ENCODE peak calls at places on chromosomes 6 and 20, in four cellular contexts. S, X, L and I are unnamed samples.

GRCh38 chr6:147660334-147661311 is 152.1 kb downstream of the SAMD5 start:
- ATAC-seq in S (no peak), X (no peak), L (no peak), I (peak)

GRCh38 chr20:32179934-32180333 is 27.6 kb downstream of the PLAGL2 start:
- ATAC-seq in S (no peak), X (no peak), L (no peak), I (no peak)

GRCh38 chr6:37324131-37325033 is 29.4 kb upstream of the RNF8 start:
- ATAC-seq in S (no peak), X (no peak), L (no peak), I (no peak)

GRCh38 chr6:41531591-41532582 is 14.3 kb upstream of the FOXP4 start:
- ATAC-seq in L (peak), X (peak), S (peak), I (peak)

GRCh38 chr20:59235226-59235625 is 65.2 kb upstream of the EDN3 start:
- ATAC-seq in L (no peak), X (no peak), S (peak), I (no peak)

GRCh38 chr6:24004062-24004461 is 122.0 kb upstream of the NRSN1 start:
- ATAC-seq in X (peak), L (no peak), S (no peak), I (no peak)

GRCh38 chr6:1544603-1545002 is 65.1 kb upstream of the FOXC1 start:
- ATAC-seq in X (peak), S (no peak), L (no peak), I (no peak)

GRCh38 chr6:37759221-37760154 is 60.0 kb upstream of the ZFAND3 start:
- ATAC-seq in L (no peak), S (no peak), X (no peak), I (no peak)

GRCh38 chr6:33630014-33630413 is 8.9 kb downstream of the ITPR3 start:
- ATAC-seq in X (no peak), S (no peak), L (no peak), I (no peak)

GRCh38 chr20:23161244-23161875 is 75.2 kb upstream of the CD93 start:
- ATAC-seq in L (peak), X (peak), S (no peak), I (no peak)

GRCh38 chr6:1749041-1749440 is 139.3 kb downstream of the FOXC1 start:
- ATAC-seq in S (no peak), L (no peak), X (no peak), I (no peak)

GRCh38 chr6:134830194-134830593 is 119.7 kb downstream of the ALDH8A1 start:
- ATAC-seq in X (no peak), S (no peak), L (no peak), I (no peak)

GRCh38 chr6:167590193-167590592 is 236.5 kb upstream of the AFDN start:
- ATAC-seq in L (no peak), X (peak), S (no peak), I (no peak)

GRCh38 chr20:6430381-6430780 is 307.6 kb upstream of the FERMT1 start:
- ATAC-seq in S (no peak), L (peak), X (no peak), I (no peak)

GRCh38 chr6:142155091-142155490 is 8.0 kb downstream of the VTA1 start:
- ATAC-seq in S (no peak), X (no peak), L (no peak), I (no peak)

GRCh38 chr6:158391276-158391675 is 79.0 kb downstream of the TULP4 start:
- ATAC-seq in L (no peak), X (no peak), S (no peak), I (no peak)

GRCh38 chr6:159099311-159099710 is 54.5 kb upstream of the TAGAP start:
- ATAC-seq in S (no peak), X (no peak), L (no peak), I (no peak)

GRCh38 chr6:73032586-73032985 is 192.7 kb downstream of the KHDC1L start:
- ATAC-seq in X (no peak), L (no peak), S (no peak), I (no peak)